ENCODE peak calls at places on chromosomes 11 and 22, in seven cellular contexts. W is sigmoid colon, O is right lobe of liver, H is fibroblast of lung, I is tibial nerve, V is H9, A is lower lobe of right lung. D is an unnamed sample. For H3K4me1, the result is how much of the 10 kb centered on the place peaks cover.

GRCh38 chr22:40525250-40525884 is 111.2 kb downstream of the MRTFA start:
- DNase-seq in W (no peak), O (peak), H (no peak), I (no peak), V (peak), A (peak), D (peak)

GRCh38 chr22:35830305-35830704 is 112.6 kb downstream of the APOL5 start:
- DNase-seq in W (no peak), O (no peak), H (no peak), I (no peak), V (no peak), A (no peak), D (no peak)

GRCh38 chr11:125263268-125263790 is 98.8 kb downstream of the PKNOX2 start:
- DNase-seq in W (peak), O (no peak), H (peak), I (peak), V (peak), A (peak), D (peak)

GRCh38 chr11:14132312-14132711 is 169.8 kb downstream of the SPON1 start:
- DNase-seq in W (no peak), O (no peak), H (no peak), I (no peak), V (no peak), A (no peak), D (no peak)

GRCh38 chr11:26150046-26150445 is 181.9 kb upstream of the ANO3 start:
- DNase-seq in W (no peak), O (no peak), H (no peak), I (no peak), V (no peak), A (no peak), D (no peak)

GRCh38 chr11:44785856-44786606 is 59.3 kb downstream of the TSPAN18 start:
- DNase-seq in W (peak), O (no peak), H (no peak), I (no peak), V (peak), A (no peak), D (no peak)

GRCh38 chr11:122976396-122976733 is 5.3 kb downstream of the BSX start:
- DNase-seq in W (no peak), O (no peak), H (no peak), I (no peak), V (no peak), A (no peak), D (no peak)

GRCh38 chr22:47209077-47209514 is 446.6 kb downstream of the TBC1D22A start:
- DNase-seq in W (peak), O (peak), H (no peak), I (no peak), V (no peak), A (no peak), D (no peak)

GRCh38 chr11:30917859-30918478 is 331.8 kb upstream of the MPPED2 start:
- DNase-seq in W (no peak), O (no peak), H (peak), I (no peak), V (no peak), A (no peak), D (no peak)

GRCh38 chr11:110249066-110249465 is 47.3 kb downstream of the RDX start:
- DNase-seq in W (no peak), O (no peak), H (no peak), I (no peak), V (no peak), A (no peak), D (no peak)

GRCh38 chr11:116243975-116244374 is 528.8 kb downstream of the BUD13 start:
- DNase-seq in W (no peak), O (no peak), H (no peak), I (no peak), V (no peak), A (no peak), D (no peak)

GRCh38 chr11:114259551-114259983 is 36.6 kb upstream of the NNMT start:
- DNase-seq in W (peak), O (no peak), H (no peak), I (no peak), V (no peak), A (no peak), D (peak)

GRCh38 chr11:107821199-107821926 is 37.2 kb downstream of the SLC35F2 start:
- DNase-seq in W (no peak), O (no peak), H (peak), I (no peak), V (no peak), A (no peak), D (no peak)

GRCh38 chr11:14356342-14356741 is 2.6 kb downstream of the RRAS2 start:
- DNase-seq in W (no peak), O (no peak), H (no peak), I (no peak), V (no peak), A (no peak), D (no peak)

GRCh38 chr11:60762851-60763691 is 6.4 kb downstream of the MS4A15 start:
- DNase-seq in W (no peak), O (no peak), H (no peak), I (no peak), V (no peak), A (no peak), D (no peak)

GRCh38 chr22:49517211-49517610 is 310.5 kb downstream of the BRD1 start:
- DNase-seq in W (no peak), O (peak), H (no peak), I (no peak), V (peak), A (no peak), D (no peak)

GRCh38 chr11:11568651-11569229 is 53.1 kb downstream of the GALNT18 start:
- DNase-seq in W (peak), O (no peak), H (no peak), I (no peak), V (no peak), A (no peak), D (no peak)

GRCh38 chr11:119727523-119728081 is 1.4 kb downstream of the NECTIN1 start:
- DNase-seq in W (no peak), O (peak), H (no peak), I (no peak), V (peak), A (peak), D (peak)

GRCh38 chr22:39214383-39215069 is 30.3 kb downstream of the PDGFB start:
- DNase-seq in W (no peak), O (no peak), H (peak), I (no peak), V (peak), A (peak), D (no peak)

GRCh38 chr11:122853971-122854446 is 15.7 kb downstream of the CRTAM start:
- DNase-seq in W (no peak), O (no peak), H (peak), I (no peak), V (peak), A (no peak), D (no peak)

GRCh38 chr22:33447733-33448132 is 389.6 kb upstream of the SYN3 start:
- DNase-seq in W (no peak), O (no peak), H (no peak), I (no peak), V (no peak), A (no peak), D (no peak)

GRCh38 chr11:113375402-113375801 is 12.2 kb upstream of the ANKK1 start:
- DNase-seq in W (no peak), O (no peak), H (no peak), I (no peak), V (no peak), A (no peak), D (no peak)

GRCh38 chr11:126816655-126817054 is 183.9 kb downstream of the KIRREL3 start:
- DNase-seq in W (no peak), O (no peak), H (peak), I (no peak), V (no peak), A (no peak), D (no peak)

GRCh38 chr11:122246885-122247284 is 130.9 kb upstream of the BLID start:
- DNase-seq in W (no peak), O (no peak), H (peak), I (no peak), V (no peak), A (no peak), D (no peak)

GRCh38 chr11:105167244-105167643 is 27.7 kb upstream of the CARD18 start:
- DNase-seq in W (no peak), O (no peak), H (no peak), I (no peak), V (no peak), A (no peak), D (no peak)

GRCh38 chr11:133845413-133845812 is at the start of gene SPATA19:
- DNase-seq in W (no peak), O (no peak), H (no peak), I (no peak), V (no peak), A (no peak), D (no peak)

GRCh38 chr11:32785262-32785661 is 9.2 kb downstream of the CCDC73 start:
- DNase-seq in W (no peak), O (no peak), H (no peak), I (no peak), V (no peak), A (no peak), D (no peak)

GRCh38 chr11:102318469-102318868 is 1.2 kb downstream of the BIRC3 start:
- DNase-seq in W (no peak), O (no peak), H (peak), I (no peak), V (no peak), A (no peak), D (no peak)

GRCh38 chr11:33987975-33988580 is 63.5 kb upstream of the CAPRIN1 start:
- DNase-seq in W (peak), O (peak), H (peak), I (peak), V (peak), A (peak), D (peak)
- TF ChIP-seq CTCF in W (peak), O (peak), H (peak), I (peak), V (peak), A (peak), D (peak)

DNA sequence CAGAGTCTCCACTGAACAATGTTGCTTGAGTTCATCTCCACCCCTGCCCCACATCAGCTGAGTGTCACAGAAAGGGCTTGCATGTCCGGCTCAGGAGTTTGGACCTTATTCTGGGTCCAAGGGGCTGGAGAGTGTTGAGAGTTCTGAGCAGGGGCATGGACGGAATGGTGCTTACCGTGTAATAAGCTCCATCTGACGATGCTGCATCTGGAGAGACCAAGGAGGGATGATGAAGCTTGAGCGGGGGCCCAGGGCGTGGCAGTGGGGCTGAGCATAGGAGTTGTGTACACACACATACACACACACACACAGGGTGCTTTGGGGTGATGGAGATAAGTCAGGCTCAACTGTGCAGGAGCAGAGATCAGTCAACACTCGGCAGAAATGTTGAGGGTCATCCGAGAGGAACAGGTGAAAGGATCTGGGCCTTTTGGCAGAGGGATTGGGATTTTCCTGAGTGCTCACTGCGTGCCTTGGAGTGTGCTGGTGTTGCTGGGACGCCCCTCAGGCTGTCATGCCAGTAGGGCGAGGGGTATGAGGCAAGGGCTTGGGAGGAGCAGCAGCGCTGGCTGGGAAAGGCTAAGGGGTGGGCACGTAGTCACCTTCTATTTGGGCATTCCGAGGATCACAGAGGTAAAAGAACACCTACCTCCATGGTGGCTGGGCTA is 2.3 kb downstream of the USP35 start:
- DNase-seq in W (peak), O (no peak), H (no peak), I (no peak), V (no peak), A (no peak), D (no peak)
- H3K4me1 ChIP-seq in W (under half), O (under half), H (under half), I (half or more), V (under half), A (under half), D (under half)

DNA sequence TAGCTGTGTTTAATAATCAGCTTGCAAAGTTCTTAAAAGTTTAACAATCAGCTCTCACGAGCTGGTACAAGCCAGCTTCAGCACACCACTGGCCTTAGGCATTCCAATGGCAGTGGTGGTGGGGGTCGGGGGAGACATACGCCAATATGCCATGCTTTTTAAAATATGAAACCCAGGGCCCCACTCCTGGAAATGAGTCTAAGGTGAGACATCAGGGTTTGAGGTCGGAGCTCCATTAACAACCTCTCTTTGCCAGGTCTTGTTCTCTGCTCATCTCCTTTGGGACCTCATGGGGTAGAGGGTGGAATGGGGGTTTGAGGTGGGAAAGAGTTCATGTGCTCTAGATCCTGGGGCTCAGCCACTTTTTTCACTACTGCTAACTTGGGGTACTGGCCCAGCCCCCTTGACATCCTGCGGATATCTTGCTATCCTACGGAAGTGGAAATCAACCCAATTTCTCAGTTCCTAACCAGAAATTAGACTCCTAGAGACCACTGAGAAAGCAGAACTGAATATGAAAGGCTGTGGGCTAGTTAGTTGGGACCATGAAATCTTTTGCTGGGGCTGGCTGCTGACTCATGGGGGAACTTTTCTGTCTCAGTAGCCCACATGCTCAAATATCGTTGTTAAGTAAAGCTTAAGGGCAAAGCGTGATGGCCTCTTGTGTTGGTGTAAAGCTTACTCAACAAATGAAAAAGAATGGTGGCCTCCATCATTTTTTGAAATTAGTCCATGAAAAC is 90.1 kb downstream of the PDHX start:
- DNase-seq in W (no peak), O (no peak), H (peak), I (no peak), V (no peak), A (no peak), D (no peak)
- H3K27ac ChIP-seq in W (no peak), O (no peak), H (no peak), I (no peak), V (no peak), A (no peak), D (no peak)

GRCh38 chr11:132590554-132590953 is 941.7 kb downstream of the OPCML start:
- DNase-seq in W (no peak), O (no peak), H (no peak), I (no peak), V (no peak), A (no peak), D (no peak)
- TF ChIP-seq CTCF in W (no peak), O (no peak), H (no peak), I (no peak), V (no peak), A (no peak), D (no peak)

GRCh38 chr11:17772704-17773600 is 38.4 kb downstream of the KCNC1 start:
- DNase-seq in W (peak), O (peak), H (no peak), I (no peak), V (no peak), A (no peak), D (peak)
- H3K4me1 ChIP-seq in W (under half), O (under half), H (under half), I (under half), V (under half), A (under half), D (under half)

GRCh38 chr11:118322721-118323120 is 18.2 kb downstream of the CD3E start:
- DNase-seq in W (no peak), O (no peak), H (no peak), I (no peak), V (no peak), A (no peak), D (no peak)

GRCh38 chr11:118318112-118319030 is 13.8 kb downstream of the CD3E start:
- DNase-seq in W (no peak), O (no peak), H (no peak), I (no peak), V (no peak), A (no peak), D (no peak)

GRCh38 chr11:118320515-118320914 is 16.0 kb downstream of the CD3E start:
- DNase-seq in W (no peak), O (no peak), H (no peak), I (no peak), V (no peak), A (no peak), D (no peak)

GRCh38 chr11:118321386-118322082 is 17.0 kb downstream of the CD3E start:
- DNase-seq in W (no peak), O (peak), H (no peak), I (no peak), V (no peak), A (no peak), D (no peak)

DNA sequence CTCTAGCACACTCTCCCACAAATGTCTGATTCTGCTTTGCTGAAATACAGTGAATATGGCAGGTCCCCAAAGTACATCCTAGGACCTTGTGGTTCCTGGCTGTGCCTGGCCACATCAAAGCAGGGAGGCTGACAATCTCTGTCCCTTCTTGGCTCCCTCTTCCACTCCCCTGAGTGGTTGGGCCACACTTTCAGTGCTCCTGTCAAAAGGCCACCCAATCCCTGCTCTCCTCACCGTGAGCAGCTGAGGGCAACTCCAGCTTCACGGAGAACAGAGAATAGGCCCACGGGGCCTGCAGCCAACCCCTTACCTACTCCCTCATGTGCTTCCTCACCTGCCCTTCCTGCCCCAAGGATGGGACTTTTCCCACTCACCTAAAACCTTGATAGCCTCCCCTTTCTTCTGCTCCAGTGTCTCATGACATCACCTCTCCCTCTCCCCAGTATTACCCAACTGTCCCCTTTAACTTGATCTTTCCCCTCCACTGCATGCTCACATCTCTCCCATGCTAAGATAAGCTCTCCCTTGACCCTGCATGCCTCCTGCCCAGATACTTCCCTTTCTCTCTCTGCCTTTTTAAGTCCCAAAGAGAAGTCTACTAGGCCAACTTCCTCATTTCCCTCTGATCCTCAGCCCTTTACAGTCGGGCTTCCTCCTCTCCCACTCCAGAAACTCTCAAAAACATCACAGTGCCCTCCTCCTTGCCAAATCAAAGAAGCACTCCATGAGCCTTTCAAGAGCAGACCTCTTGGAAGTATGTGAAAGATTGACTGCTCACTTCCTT is 14.7 kb downstream of the CD3E start:
- DNase-seq in W (no peak), O (no peak), H (no peak), I (no peak), V (no peak), A (no peak), D (no peak)
- H3K27ac ChIP-seq in W (no peak), O (no peak), H (no peak), I (no peak), V (no peak), A (peak), D (no peak)

GRCh38 chr22:43135565-43135964 is 7.6 kb downstream of the MCAT start:
- DNase-seq in W (no peak), O (no peak), H (no peak), I (no peak), V (no peak), A (no peak), D (no peak)

GRCh38 chr22:43134553-43134952 is 8.6 kb downstream of the MCAT start:
- DNase-seq in W (no peak), O (no peak), H (no peak), I (no peak), V (no peak), A (no peak), D (no peak)

GRCh38 chr22:43136801-43137200 is 6.4 kb downstream of the MCAT start:
- DNase-seq in W (no peak), O (no peak), H (no peak), I (no peak), V (no peak), A (no peak), D (no peak)

GRCh38 chr22:43133401-43133800 is 9.8 kb downstream of the MCAT start:
- DNase-seq in W (no peak), O (no peak), H (no peak), I (no peak), V (no peak), A (no peak), D (no peak)

GRCh38 chr22:43136255-43136654 is 6.9 kb downstream of the MCAT start:
- DNase-seq in W (no peak), O (no peak), H (peak), I (no peak), V (peak), A (no peak), D (no peak)
- TF ChIP-seq CTCF in W (peak), O (peak), H (peak), I (peak), V (peak), A (peak), D (peak)

GRCh38 chr11:118215262-118215661 is 9.5 kb downstream of the JAML start:
- DNase-seq in W (no peak), O (no peak), H (no peak), I (no peak), V (no peak), A (no peak), D (no peak)
- H3K4me1 ChIP-seq in W (under half), O (under half), H (under half), I (under half), V (under half), A (under half), D (under half)

DNA sequence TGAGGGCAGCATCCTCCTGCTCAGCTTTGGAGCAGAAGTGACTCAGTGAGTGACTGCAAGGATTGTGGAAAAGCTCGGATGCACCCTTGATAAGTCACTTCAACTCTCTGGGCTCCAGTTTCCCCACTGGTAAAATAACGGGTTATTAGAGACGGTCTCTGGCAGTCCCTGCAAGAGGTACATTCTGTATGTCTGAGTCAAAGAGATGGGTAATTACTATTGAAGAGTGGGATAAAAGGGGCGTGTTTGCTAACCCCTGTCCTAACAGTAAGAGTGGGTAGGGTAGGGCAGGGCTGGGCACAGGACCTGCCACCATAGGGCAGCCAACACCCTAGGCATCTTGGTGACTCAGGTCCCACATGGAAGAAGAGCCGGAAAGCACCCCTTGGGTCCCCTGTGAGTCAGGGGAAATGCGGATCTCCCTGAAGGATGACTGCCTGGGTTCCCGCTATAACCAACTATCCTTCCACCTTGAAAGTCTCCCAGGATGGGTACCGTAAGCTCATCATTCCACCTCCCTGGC is 7.3 kb upstream of the AHNAK start:
- DNase-seq in W (no peak), O (no peak), H (peak), I (no peak), V (no peak), A (no peak), D (peak)
- H3K27ac ChIP-seq in W (peak), O (peak), H (peak), I (peak), V (no peak), A (peak), D (peak)

D was measured in psoas muscle.